ENCODE peak calls at places on chromosomes 3 and 15, in four cellular contexts. Y is H9, N is pancreas, Q is stomach. G is an unnamed sample.

GRCh38 chr15:31497838-31498237 is 171.2 kb downstream of the KLF13 start:
- DNase-seq in Y (peak; percentile 17), N (no peak), Q (no peak), G (no peak)

GRCh38 chr3:135989247-135989646 is 23.7 kb downstream of the PPP2R3A start:
- DNase-seq in Y (no peak), N (no peak), Q (no peak), G (no peak)

GRCh38 chr3:10771486-10772225 is 44.4 kb upstream of the SLC6A11 start:
- DNase-seq in Y (no peak), N (no peak), Q (no peak), G (no peak)

GRCh38 chr15:44713006-44713966 is 2.0 kb downstream of the B2M start:
- DNase-seq in Y (no peak), N (no peak), Q (no peak), G (no peak)

GRCh38 chr3:11544413-11545181 is 99.1 kb downstream of the VGLL4 start:
- DNase-seq in Y (no peak), N (no peak), Q (peak; percentile 44), G (peak; percentile 36)

GRCh38 chr3:56621686-56622085 is 61.4 kb downstream of the TASOR start:
- DNase-seq in Y (no peak), N (no peak), Q (no peak), G (no peak)

GRCh38 chr15:31799711-31800321 is 230.5 kb upstream of the CHRNA7 start:
- DNase-seq in Y (no peak), N (no peak), Q (no peak), G (no peak)

GRCh38 chr15:89632563-89633430 is 22.5 kb downstream of the KIF7 start:
- DNase-seq in Y (no peak), N (no peak), Q (peak; percentile 52), G (no peak)

GRCh38 chr3:152352559-152352958 is 83.8 kb downstream of the MBNL1 start:
- DNase-seq in Y (no peak), N (no peak), Q (no peak), G (no peak)

GRCh38 chr15:100997442-100997841 is 78.3 kb downstream of the LRRK1 start:
- DNase-seq in Y (no peak), N (no peak), Q (no peak), G (no peak)

GRCh38 chr3:111070772-111071256 is 802 bp upstream of the NECTIN3 start:
- DNase-seq in Y (no peak), N (no peak), Q (no peak), G (no peak)

GRCh38 chr3:21826416-21826815 is 75.4 kb upstream of the ZNF385D start:
- DNase-seq in Y (no peak), N (no peak), Q (no peak), G (no peak)

GRCh38 chr3:179020112-179020511 is 51.5 kb downstream of the ZMAT3 start:
- DNase-seq in Y (no peak), N (no peak), Q (no peak), G (no peak)

GRCh38 chr3:190728574-190729246 is 133.8 kb downstream of the GMNC start:
- DNase-seq in Y (no peak), N (no peak), Q (no peak), G (no peak)

GRCh38 chr3:122183521-122183892 is at the start of gene CASR:
- DNase-seq in Y (peak; percentile 57), N (peak; percentile 73), Q (no peak), G (no peak)

GRCh38 chr15:56824174-56824573 is 90.9 kb upstream of the ZNF280D start:
- DNase-seq in Y (no peak), N (no peak), Q (no peak), G (no peak)

GRCh38 chr15:88610756-88611231 is 10.3 kb upstream of the AEN start:
- DNase-seq in Y (peak; percentile 64), N (no peak), Q (no peak), G (no peak)

GRCh38 chr3:118970819-118971218 is 63.8 kb downstream of the IGSF11 start:
- DNase-seq in Y (no peak), N (no peak), Q (no peak), G (peak; percentile 47)

GRCh38 chr3:160038862-160039562 is 50.4 kb downstream of the IL12A start:
- DNase-seq in Y (peak; percentile 54), N (peak; percentile 75), Q (peak; percentile 65), G (no peak)

GRCh38 chr3:112171144-112171543 is 38.1 kb upstream of the GCSAM start:
- DNase-seq in Y (no peak), N (no peak), Q (no peak), G (no peak)

GRCh38 chr3:179324270-179324754 is 1.5 kb downstream of the ZNF639 start:
- DNase-seq in Y (no peak), N (no peak), Q (no peak), G (no peak)

GRCh38 chr15:42820811-42821210 is 83.9 kb upstream of the CDAN1 start:
- DNase-seq in Y (no peak), N (no peak), Q (no peak), G (no peak)

GRCh38 chr3:32181370-32181769 is 57.1 kb upstream of the CMTM8 start:
- DNase-seq in Y (no peak), N (no peak), Q (no peak), G (no peak)

GRCh38 chr3:76131396-76132153 is 346.2 kb upstream of the ZNF717 start:
- DNase-seq in Y (no peak), N (no peak), Q (no peak), G (no peak)

GRCh38 chr15:70422342-70422741 is 324.6 kb upstream of the TLE3 start:
- DNase-seq in Y (no peak), N (no peak), Q (no peak), G (no peak)

GRCh38 chr3:96478496-96478895 is 335.9 kb upstream of the EPHA6 start:
- DNase-seq in Y (no peak), N (no peak), Q (no peak), G (no peak)

GRCh38 chr3:151146071-151146730 is 56.8 kb downstream of the GPR171 start:
- DNase-seq in Y (peak; percentile 82), N (peak; percentile 64), Q (peak; percentile 72), G (peak; percentile 67)

GRCh38 chr3:132284006-132284405 is 33.2 kb upstream of the ACP3 start:
- DNase-seq in Y (no peak), N (no peak), Q (no peak), G (no peak)

GRCh38 chr15:69854521-69855171 is 243.1 kb downstream of the TLE3 start:
- DNase-seq in Y (no peak), N (no peak), Q (no peak), G (no peak)

GRCh38 chr3:9786825-9787654 is 5.2 kb downstream of the TADA3 start:
- DNase-seq in Y (no peak), N (no peak), Q (no peak), G (no peak)

GRCh38 chr3:49673715-49674490 is at the start of gene APEH:
- DNase-seq in Y (peak; percentile 98), N (peak; percentile 96), Q (peak; percentile 98), G (peak; percentile 86)

DNA sequence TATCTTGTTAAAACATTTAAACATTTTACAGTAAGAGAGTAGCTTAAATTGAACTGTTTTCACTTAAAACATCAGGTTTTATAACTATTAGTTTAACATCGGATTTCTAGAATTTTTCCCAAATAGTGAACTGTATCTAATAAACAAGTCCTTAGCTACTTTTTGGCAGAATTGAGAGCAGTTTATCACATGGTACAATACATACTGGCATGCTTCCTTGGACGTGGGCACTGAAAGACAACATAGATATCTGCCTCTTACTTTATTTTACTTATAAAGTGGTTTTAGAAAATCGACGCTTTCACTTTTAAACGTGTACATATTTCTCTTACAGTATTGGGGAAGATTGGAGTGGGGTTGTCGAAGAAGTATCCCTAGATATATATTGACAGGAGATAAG is 52.8 kb downstream of the OPA1 start:
- DNase-seq in Y (no peak), N (no peak), Q (no peak), G (no peak)
- H3K27ac ChIP-seq in Y (no peak overlapping the region), N (no peak overlapping the region), Q (no peak overlapping the region), G (no peak overlapping the region)

GRCh38 chr3:52238761-52239701 is at the start of gene TWF2:
- DNase-seq in Y (peak; percentile 83), N (peak; percentile 88), Q (peak; percentile 81), G (peak; percentile 88)
- TF ChIP-seq CTCF in Y (peak; percentile 56), N (peak; percentile 17), Q (peak; percentile 24), G (peak; percentile 46)

GRCh38 chr3:188294113-188294512 is 140.2 kb downstream of the LPP start:
- DNase-seq in Y (no peak), N (no peak), Q (no peak), G (no peak)
- H3K27ac ChIP-seq in Y (no peak overlapping the region), N (peak overlapping the region; percentile 80), Q (peak overlapping the region; percentile 91), G (no peak overlapping the region)

GRCh38 chr3:14398801-14399114 is 3.6 kb upstream of the SLC6A6 start:
- DNase-seq in Y (no peak), N (no peak), Q (no peak), G (no peak)
- TF ChIP-seq CTCF in Y (no peak), N (no peak), Q (no peak), G (no peak)

G was measured in dorsolateral prefrontal cortex.